ENCODE peak calls at places on chromosomes 13 and 19, in eight cellular contexts. C is pancreas; H is MV-4-11; W is brain microvascular endothelial cell; G is fibroblast of the aortic adventitia; T is Caco-2; S is T-helper 17 cell; P is stimulated activated CD4-positive, alpha-beta T cell treated with anti-CD3 and anti-CD28 coated beads, TNF-alpha, amount 100 ng/mL, for 1 hour. M is an unnamed sample.

GRCh38 chr13:99501952-99502310 is 659 bp downstream of the TM9SF2 start:
- DNase-seq in C (peak), H (no peak), W (peak), G (peak), T (no peak), S (no peak), P (no peak), M (no peak)

GRCh38 chr19:33032218-33032781 is 32.4 kb downstream of the RHPN2 start:
- DNase-seq in C (no peak), H (no peak), W (no peak), G (no peak), T (peak), S (no peak), P (no peak), M (no peak)

GRCh38 chr19:53504903-53505302 is 33.0 kb upstream of the ZNF331 start:
- DNase-seq in C (no peak), H (no peak), W (no peak), G (no peak), T (no peak), S (no peak), P (no peak), M (no peak)

GRCh38 chr13:106623799-106624198 is 55.9 kb upstream of the ARGLU1 start:
- DNase-seq in C (no peak), H (no peak), W (no peak), G (no peak), T (no peak), S (no peak), P (no peak), M (no peak)

GRCh38 chr13:97422118-97423054 is 11.6 kb upstream of the RAP2A start:
- DNase-seq in C (no peak), H (peak), W (no peak), G (peak), T (no peak), S (no peak), P (no peak), M (no peak)

GRCh38 chr13:35888327-35888940 is 242.7 kb downstream of the DCLK1 start:
- DNase-seq in C (no peak), H (no peak), W (no peak), G (peak), T (no peak), S (no peak), P (no peak), M (no peak)

GRCh38 chr19:6234527-6234926 is 45.2 kb downstream of the MLLT1 start:
- DNase-seq in C (no peak), H (no peak), W (no peak), G (no peak), T (no peak), S (no peak), P (no peak), M (no peak)

GRCh38 chr13:84563611-84564010 is 681.3 kb upstream of the SLITRK1 start:
- DNase-seq in C (no peak), H (no peak), W (no peak), G (no peak), T (no peak), S (no peak), P (no peak), M (no peak)

GRCh38 chr13:101455863-101456262 is 3.4 kb downstream of the ITGBL1 start:
- DNase-seq in C (no peak), H (no peak), W (peak), G (peak), T (no peak), S (no peak), P (no peak), M (peak)

GRCh38 chr19:33302175-33302973 is at the start of gene CEBPA:
- DNase-seq in C (peak), H (peak), W (peak), G (peak), T (peak), S (peak), P (peak), M (peak)

GRCh38 chr19:2552859-2553258 is 76.9 kb downstream of the GADD45B start:
- DNase-seq in C (no peak), H (peak), W (no peak), G (no peak), T (no peak), S (peak), P (peak), M (no peak)

GRCh38 chr19:36646746-36647145 is 19.9 kb downstream of the ZNF461 start:
- DNase-seq in C (no peak), H (no peak), W (no peak), G (no peak), T (no peak), S (no peak), P (no peak), M (no peak)

GRCh38 chr19:18373892-18374629 is 11.9 kb upstream of the GDF15 start:
- DNase-seq in C (peak), H (peak), W (peak), G (peak), T (peak), S (no peak), P (no peak), M (peak)

GRCh38 chr19:38686530-38686888 is 39.1 kb downstream of the ACTN4 start:
- DNase-seq in C (no peak), H (no peak), W (no peak), G (no peak), T (no peak), S (peak), P (no peak), M (no peak)

GRCh38 chr19:35154535-35155406 is at the start of gene FXYD5:
- DNase-seq in C (peak), H (peak), W (peak), G (peak), T (peak), S (peak), P (peak), M (peak)

GRCh38 chr19:54030895-54031586 is 32.7 kb downstream of the VSTM1 start:
- DNase-seq in C (no peak), H (no peak), W (no peak), G (peak), T (peak), S (no peak), P (no peak), M (no peak)

GRCh38 chr19:48815870-48816501 is 5.2 kb upstream of the BCAT2 start:
- DNase-seq in C (peak), H (no peak), W (no peak), G (no peak), T (peak), S (no peak), P (no peak), M (no peak)

GRCh38 chr13:21371011-21371410 is 88.1 kb downstream of the ZDHHC20 start:
- DNase-seq in C (no peak), H (no peak), W (no peak), G (no peak), T (no peak), S (no peak), P (no peak), M (no peak)

GRCh38 chr19:48353682-48354081 is 10.1 kb downstream of the TMEM143 start:
- DNase-seq in C (no peak), H (peak), W (no peak), G (no peak), T (no peak), S (no peak), P (no peak), M (no peak)

GRCh38 chr13:27023385-27023784 is 148.2 kb downstream of the USP12 start:
- DNase-seq in C (no peak), H (no peak), W (no peak), G (no peak), T (no peak), S (no peak), P (no peak), M (no peak)

GRCh38 chr19:34387446-34387810 is 16.8 kb upstream of the PDCD2L start:
- DNase-seq in C (no peak), H (no peak), W (no peak), G (no peak), T (no peak), S (no peak), P (no peak), M (no peak)

GRCh38 chr19:8900421-8900820 is 68.2 kb downstream of the MBD3L1 start:
- DNase-seq in C (no peak), H (no peak), W (no peak), G (no peak), T (no peak), S (no peak), P (no peak), M (no peak)

GRCh38 chr19:34474233-34474989 is 7.1 kb upstream of the WTIP start:
- DNase-seq in C (no peak), H (no peak), W (no peak), G (no peak), T (no peak), S (no peak), P (no peak), M (no peak)

GRCh38 chr13:102846261-102847015 is 606 bp downstream of the ERCC5 start:
- DNase-seq in C (no peak), H (peak), W (peak), G (peak), T (peak), S (peak), P (no peak), M (no peak)

GRCh38 chr19:45218426-45218825 is 26.8 kb downstream of the EXOC3L2 start:
- DNase-seq in C (no peak), H (no peak), W (no peak), G (no peak), T (no peak), S (no peak), P (no peak), M (no peak)

GRCh38 chr13:110454956-110455355 is 106.6 kb downstream of the RAB20 start:
- DNase-seq in C (no peak), H (no peak), W (no peak), G (no peak), T (no peak), S (no peak), P (no peak), M (no peak)

GRCh38 chr19:5288347-5288739 is 52.3 kb downstream of the PTPRS start:
- DNase-seq in C (peak), H (no peak), W (no peak), G (peak), T (no peak), S (no peak), P (no peak), M (no peak)

GRCh38 chr13:42218576-42218975 is 53.4 kb upstream of the AKAP11 start:
- DNase-seq in C (no peak), H (no peak), W (no peak), G (peak), T (no peak), S (no peak), P (no peak), M (no peak)

GRCh38 chr13:40390290-40391008 is 276.0 kb downstream of the FOXO1 start:
- DNase-seq in C (no peak), H (no peak), W (no peak), G (no peak), T (no peak), S (no peak), P (no peak), M (no peak)

GRCh38 chr19:58229255-58229639 is 533 bp downstream of the ZNF544 start:
- DNase-seq in C (no peak), H (no peak), W (peak), G (peak), T (peak), S (no peak), P (no peak), M (peak)

GRCh38 chr13:33119886-33120543 is 103.8 kb downstream of the KL start:
- DNase-seq in C (no peak), H (no peak), W (no peak), G (no peak), T (no peak), S (no peak), P (no peak), M (no peak)

GRCh38 chr19:3798137-3798536 is 12.0 kb upstream of the MATK start:
- DNase-seq in C (no peak), H (peak), W (no peak), G (no peak), T (no peak), S (no peak), P (no peak), M (no peak)

GRCh38 chr13:51070005-51070649 is 40.9 kb downstream of the C13orf42 start:
- DNase-seq in C (peak), H (peak), W (peak), G (peak), T (peak), S (peak), P (peak), M (peak)

GRCh38 chr19:16615788-16616187 is 12.2 kb downstream of the MED26 start:
- DNase-seq in C (no peak), H (peak), W (no peak), G (no peak), T (no peak), S (no peak), P (no peak), M (no peak)

GRCh38 chr13:42548731-42549554 is 25.0 kb upstream of the TNFSF11 start:
- DNase-seq in C (no peak), H (peak), W (peak), G (peak), T (no peak), S (no peak), P (no peak), M (no peak)

GRCh38 chr13:103430368-103430767 is 364.2 kb upstream of the SLC10A2 start:
- DNase-seq in C (no peak), H (no peak), W (no peak), G (no peak), T (no peak), S (no peak), P (no peak), M (no peak)

GRCh38 chr13:97911311-97912138 is 42.0 kb upstream of the IPO5 start:
- DNase-seq in C (no peak), H (no peak), W (peak), G (peak), T (peak), S (no peak), P (no peak), M (peak)

GRCh38 chr19:6271721-6272410 is 7.9 kb downstream of the MLLT1 start:
- DNase-seq in C (peak), H (peak), W (no peak), G (peak), T (no peak), S (no peak), P (no peak), M (no peak)

GRCh38 chr13:91313103-91313502 is 34.4 kb upstream of the MIR17HG start:
- DNase-seq in C (no peak), H (peak), W (peak), G (peak), T (peak), S (no peak), P (no peak), M (no peak)

M was measured in 8988T.